ENCODE peak calls at places on chromosomes 16 and 17, in seven cellular contexts. R is Peyer's patch; Z is A549; F is SJSA1; B is OCI-LY7; P is CD8-positive, alpha-beta T cell; X is heart left ventricle. T is an unnamed sample.

GRCh38 chr16:58661199-58661830 is 23.3 kb downstream of the SLC38A7 start:
- DNase-seq in X (no peak), R (peak; percentile 73), Z (peak; percentile 94), F (peak; percentile 69), B (peak; percentile 71), P (no peak), T (no peak)

GRCh38 chr16:49597796-49598195 is 224.2 kb downstream of the C16orf78 start:
- DNase-seq in X (no peak), B (no peak), R (no peak), Z (no peak), P (no peak), F (peak; percentile 23), T (no peak)

GRCh38 chr17:13140750-13141149 is 122.9 kb upstream of the ELAC2 start:
- DNase-seq in X (no peak), P (no peak), Z (no peak), R (no peak), B (no peak), F (no peak), T (no peak)

GRCh38 chr16:85968041-85968920 is 69.3 kb downstream of the IRF8 start:
- DNase-seq in X (peak; percentile 35), B (no peak), P (no peak), Z (no peak), R (no peak), F (no peak), T (no peak)

GRCh38 chr16:1089822-1090619 is 6.0 kb downstream of the C1QTNF8 start:
- DNase-seq in P (no peak), X (peak; percentile 86), R (peak; percentile 93), Z (peak; percentile 72), F (no peak), B (no peak), T (no peak)

GRCh38 chr17:78988152-78988551 is 8.4 kb upstream of the LGALS3BP start:
- DNase-seq in R (no peak), F (no peak), P (no peak), B (no peak), Z (no peak), X (no peak), T (no peak)

GRCh38 chr17:43900858-43901754 is 6.2 kb downstream of the MPP2 start:
- DNase-seq in X (no peak), Z (peak; percentile 72), R (no peak), B (no peak), F (no peak), P (no peak), T (no peak)

GRCh38 chr17:48825446-48826381 is 5.1 kb upstream of the CALCOCO2 start:
- DNase-seq in F (no peak), X (no peak), R (no peak), P (no peak), Z (no peak), B (no peak), T (no peak)

GRCh38 chr17:16415031-16415924 is at the start of gene TRPV2:
- DNase-seq in F (no peak), R (peak; percentile 80), P (peak; percentile 28), Z (peak; percentile 55), B (peak; percentile 80), X (peak; percentile 82), T (peak; percentile 52)

GRCh38 chr17:16881239-16881924 is 90.5 kb downstream of the TNFRSF13B start:
- DNase-seq in F (peak; percentile 16), P (no peak), Z (no peak), B (no peak), R (no peak), X (no peak), T (no peak)

GRCh38 chr17:29723283-29724047 is 100.8 kb upstream of the CORO6 start:
- DNase-seq in F (no peak), P (no peak), B (peak; percentile 80), R (peak; percentile 58), Z (no peak), X (no peak), T (peak; percentile 23)
- H3K27ac ChIP-seq in F (no peak overlapping the region), P (peak overlapping the region; percentile 46), B (peak overlapping the region; percentile 96), R (peak overlapping the region; percentile 86), Z (no peak overlapping the region), X (peak overlapping the region; percentile 83), T (peak overlapping the region; percentile 28)

DNA sequence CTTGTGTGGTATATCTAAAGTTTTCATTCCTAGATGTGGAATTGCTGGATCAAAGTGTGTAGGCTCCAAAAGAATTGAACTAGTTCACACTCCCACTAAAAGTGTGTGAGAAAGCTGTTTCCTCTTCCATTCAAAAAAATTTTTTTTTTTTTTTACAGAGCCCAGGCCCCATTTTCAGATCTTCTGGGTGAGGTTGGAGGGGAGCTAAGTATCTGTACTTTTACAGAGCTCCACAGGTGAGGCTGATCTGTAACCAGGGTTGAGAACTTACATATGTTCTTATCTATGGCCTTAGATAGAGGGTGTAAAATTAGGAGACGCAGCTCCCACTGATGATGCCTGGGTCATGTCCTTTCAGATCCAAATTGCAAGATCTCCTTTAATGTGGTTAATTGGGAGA is 31.9 kb downstream of the HLF start:
- DNase-seq in Z (no peak), B (no peak), F (no peak), X (no peak), P (no peak), R (no peak), T (no peak)
- H3K27ac ChIP-seq in Z (no peak overlapping the region), B (no peak overlapping the region), F (no peak overlapping the region), X (no peak overlapping the region), P (no peak overlapping the region), R (no peak overlapping the region), T (no peak overlapping the region)

GRCh38 chr16:28064150-28064549 is 636 bp upstream of the GSG1L start:
- DNase-seq in P (no peak), Z (no peak), F (no peak), B (no peak), X (peak; percentile 18), R (no peak), T (no peak)
- H3K27ac ChIP-seq in P (no peak overlapping the region), Z (no peak overlapping the region), F (no peak overlapping the region), B (no peak overlapping the region), X (no peak overlapping the region), R (no peak overlapping the region), T (no peak overlapping the region)

DNA sequence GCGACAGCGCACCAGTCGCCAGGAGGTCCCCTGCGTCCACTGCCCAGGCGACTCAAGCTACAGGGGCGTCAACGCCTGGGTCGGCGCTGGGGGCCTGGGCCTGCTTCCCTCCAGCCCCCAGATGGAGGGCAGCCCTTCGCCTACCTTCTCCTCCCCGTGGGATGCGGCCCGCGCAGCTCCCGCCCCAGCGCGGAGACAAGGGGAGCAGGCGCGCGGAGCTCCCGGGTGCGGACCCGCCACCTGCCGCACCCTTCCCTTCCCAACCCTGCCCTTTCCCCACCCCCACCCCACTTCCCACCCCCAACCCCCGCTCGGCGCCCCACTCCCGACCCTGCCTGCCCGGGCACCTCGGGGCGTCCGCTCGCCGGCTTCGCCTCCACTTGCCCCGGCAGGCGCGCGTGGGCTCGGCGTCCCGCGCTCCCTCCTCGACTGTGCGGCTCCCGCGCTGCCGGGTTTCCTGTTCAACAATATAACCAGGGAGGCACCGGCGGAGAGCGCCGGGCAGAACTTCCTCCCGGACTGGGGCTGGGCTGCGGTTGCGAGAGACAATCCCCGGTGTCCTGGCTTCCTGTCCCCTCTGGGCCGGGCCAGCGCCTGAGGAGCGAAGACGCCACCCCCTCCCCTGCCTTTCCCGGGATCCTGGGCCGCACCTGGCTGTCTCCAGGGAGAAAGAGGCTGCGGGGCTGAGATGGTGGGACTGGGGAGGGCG is at the start of gene ARHGAP27:
- DNase-seq in F (peak; percentile 55), Z (no peak), R (peak; percentile 77), X (peak; percentile 87), B (peak; percentile 29), P (no peak), T (no peak)
- H3K27ac ChIP-seq in F (no peak within 1 kb of the TSS), Z (peak within 1 kb of the TSS; percentile 47), R (peak within 1 kb of the TSS; percentile 75), X (peak within 1 kb of the TSS; percentile 89), B (no peak within 1 kb of the TSS), P (no peak within 1 kb of the TSS), T (peak within 1 kb of the TSS; percentile 9)

GRCh38 chr17:18225121-18225561 is 294 bp upstream of the LLGL1 start:
- DNase-seq in X (peak; percentile 99), P (peak; percentile 97), B (peak; percentile 97), Z (peak; percentile 99), F (peak; percentile 95), R (peak; percentile 98), T (peak; percentile 96)
- H3K27ac ChIP-seq in X (peak overlapping the region; percentile 59), P (no peak overlapping the region), B (no peak overlapping the region), Z (peak overlapping the region; percentile 57), F (peak overlapping the region; percentile 38), R (peak overlapping the region; percentile 58), T (peak overlapping the region; percentile 15)

DNA sequence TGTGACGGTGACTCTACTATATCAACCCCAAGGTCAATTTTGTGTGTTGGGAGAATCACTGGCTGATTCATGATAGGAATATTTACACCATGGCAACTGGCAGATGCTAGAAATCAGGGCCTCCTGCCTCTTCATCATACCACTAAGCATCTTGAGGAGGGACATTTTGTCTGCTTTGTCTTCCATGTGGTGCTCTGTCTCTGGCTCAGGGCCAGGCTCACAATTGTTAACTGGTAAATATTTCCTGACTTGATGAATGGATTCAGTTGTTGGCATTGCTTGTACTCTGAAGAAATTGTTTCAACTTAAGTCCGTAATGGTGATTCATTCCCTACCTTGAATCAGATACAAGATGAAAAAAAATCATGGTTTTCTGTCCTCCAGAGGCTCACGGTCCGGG is 292.7 kb downstream of the HAPSTR1 start:
- DNase-seq in B (no peak), R (no peak), X (no peak), F (no peak), Z (no peak), P (no peak), T (no peak)
- H3K27ac ChIP-seq in B (no peak overlapping the region), R (no peak overlapping the region), X (no peak overlapping the region), F (no peak overlapping the region), Z (no peak overlapping the region), P (no peak overlapping the region), T (no peak overlapping the region)

T was measured in CD4-positive, alpha-beta memory T cell.